ENCODE peak calls at places on chromosome 11, in nine cellular contexts. B is effector memory CD4-positive, alpha-beta T cell; N is HT1080; X is NCI-H748 treated with DMSO at 0.1 percent for 48 hours; Z is NCI-H1694 treated with DMSO at 0.1 percent for 48 hours; Q is GM06990; R is T-helper 9 cell; W is ureter; K is astrocyte of the spinal cord. O is an unnamed sample.

GRCh38 chr11:76752321-76753175 is 30.6 kb upstream of the TSKU start:
- DNase-seq in B (no peak), Z (no peak), R (no peak), X (no peak), Q (no peak), K (peak), W (peak), N (peak), O (no peak)

GRCh38 chr11:32891657-32892354 is 805 bp upstream of the QSER1 start:
- DNase-seq in N (peak), R (no peak), X (peak), B (no peak), Z (no peak), K (no peak), Q (no peak), W (no peak), O (no peak)

GRCh38 chr11:82003671-82004148 is 730.0 kb downstream of the FAM181B start:
- DNase-seq in N (peak), Q (no peak), X (no peak), W (no peak), B (no peak), K (peak), R (no peak), Z (no peak), O (no peak)

GRCh38 chr11:34549271-34549670 is 35.7 kb upstream of the ELF5 start:
- DNase-seq in B (no peak), Q (no peak), K (no peak), N (no peak), X (no peak), W (no peak), R (no peak), Z (no peak), O (no peak)

GRCh38 chr11:117443269-117444186 is 115.9 kb downstream of the CEP164 start:
- DNase-seq in N (peak), Q (no peak), X (no peak), B (no peak), W (peak), Z (peak), R (no peak), K (no peak), O (no peak)

GRCh38 chr11:69240332-69241074 is 53.5 kb upstream of the MYEOV start:
- DNase-seq in R (no peak), B (no peak), N (no peak), Q (no peak), X (no peak), W (peak), Z (no peak), K (no peak), O (peak)

GRCh38 chr11:82174610-82175009 is 559.1 kb downstream of the FAM181B start:
- DNase-seq in K (no peak), N (peak), B (no peak), Q (no peak), R (no peak), X (no peak), Z (no peak), W (no peak), O (no peak)

GRCh38 chr11:106642331-106642730 is 375.9 kb downstream of the GUCY1A2 start:
- DNase-seq in K (no peak), Q (no peak), R (no peak), B (no peak), N (no peak), W (no peak), Z (no peak), X (no peak), O (no peak)

GRCh38 chr11:92480519-92480918 is 255.9 kb downstream of the FAT3 start:
- DNase-seq in W (no peak), N (no peak), K (peak), R (no peak), X (no peak), Z (no peak), Q (no peak), B (no peak), O (no peak)

GRCh38 chr11:110000045-110000502 is 93.1 kb upstream of the ZC3H12C start:
- DNase-seq in X (no peak), R (no peak), Z (no peak), W (no peak), K (peak), B (no peak), Q (peak), N (peak), O (no peak)

GRCh38 chr11:6203327-6203726 is 2.0 kb upstream of the C11orf42 start:
- DNase-seq in K (no peak), N (no peak), W (no peak), B (no peak), X (no peak), Q (no peak), Z (no peak), R (no peak), O (no peak)

O was measured in type B pancreatic cell.